ENCODE peak calls at places on chromosomes 16 and 17, in nine cellular contexts. One of them, this sample, is unnamed.
A peak's percentile ranks its signal among the peaks of the same experiment; 100 is the strongest.

GRCh38 chr16:46620265-46621005 is 744 bp downstream of the SHCBP1 start:
- DNase-seq in NCI-H1048: no peak
- DNase-seq in cardiac muscle cell: peak; percentile 36
- DNase-seq in hepatocyte: no peak
- DNase-seq in AG04449: no peak
- DNase-seq in endothelial cell: no peak
- DNase-seq in suprapubic skin: no peak
- DNase-seq in fibroblast of pulmonary artery: peak; percentile 13
- DNase-seq in SHP77: no peak
- DNase-seq in this sample: no peak

GRCh38 chr16:1731073-1731472 is 25.1 kb downstream of the MAPK8IP3 start:
- DNase-seq in NCI-H1048: no peak
- DNase-seq in cardiac muscle cell: no peak
- DNase-seq in hepatocyte: no peak
- DNase-seq in AG04449: no peak
- DNase-seq in endothelial cell: no peak
- DNase-seq in suprapubic skin: no peak
- DNase-seq in fibroblast of pulmonary artery: no peak
- DNase-seq in SHP77: no peak
- DNase-seq in this sample: no peak

GRCh38 chr17:66831383-66832220 is 3.3 kb upstream of the CACNG5 start:
- DNase-seq in NCI-H1048: no peak
- DNase-seq in cardiac muscle cell: no peak
- DNase-seq in hepatocyte: no peak
- DNase-seq in AG04449: no peak
- DNase-seq in endothelial cell: no peak
- DNase-seq in suprapubic skin: no peak
- DNase-seq in fibroblast of pulmonary artery: no peak
- DNase-seq in SHP77: no peak
- DNase-seq in this sample: no peak

GRCh38 chr16:84244728-84245127 is 4.9 kb upstream of the KCNG4 start:
- DNase-seq in NCI-H1048: no peak
- DNase-seq in cardiac muscle cell: no peak
- DNase-seq in hepatocyte: no peak
- DNase-seq in AG04449: no peak
- DNase-seq in endothelial cell: no peak
- DNase-seq in suprapubic skin: no peak
- DNase-seq in fibroblast of pulmonary artery: no peak
- DNase-seq in SHP77: no peak
- DNase-seq in this sample: no peak

GRCh38 chr16:12758031-12758669 is 45.5 kb downstream of the CPPED1 start:
- DNase-seq in NCI-H1048: no peak
- DNase-seq in cardiac muscle cell: no peak
- DNase-seq in hepatocyte: peak; percentile 13
- DNase-seq in AG04449: no peak
- DNase-seq in endothelial cell: no peak
- DNase-seq in suprapubic skin: no peak
- DNase-seq in fibroblast of pulmonary artery: peak; percentile 25
- DNase-seq in SHP77: no peak
- DNase-seq in this sample: no peak

GRCh38 chr16:89491974-89492687 is 1.8 kb upstream of the ANKRD11 start:
- DNase-seq in NCI-H1048: no peak
- DNase-seq in cardiac muscle cell: no peak
- DNase-seq in hepatocyte: no peak
- DNase-seq in AG04449: no peak
- DNase-seq in endothelial cell: no peak
- DNase-seq in suprapubic skin: no peak
- DNase-seq in fibroblast of pulmonary artery: no peak
- DNase-seq in SHP77: no peak
- DNase-seq in this sample: no peak

GRCh38 chr17:42459983-42460300 is 1.3 kb downstream of the ATP6V0A1 start:
- DNase-seq in NCI-H1048: no peak
- DNase-seq in cardiac muscle cell: peak; percentile 63
- DNase-seq in hepatocyte: peak; percentile 33
- DNase-seq in AG04449: no peak
- DNase-seq in endothelial cell: no peak
- DNase-seq in suprapubic skin: no peak
- DNase-seq in fibroblast of pulmonary artery: peak; percentile 69
- DNase-seq in SHP77: no peak
- DNase-seq in this sample: no peak

GRCh38 chr17:62615503-62615902 is 12.0 kb upstream of the MRC2 start:
- DNase-seq in NCI-H1048: no peak
- DNase-seq in cardiac muscle cell: no peak
- DNase-seq in hepatocyte: no peak
- DNase-seq in AG04449: no peak
- DNase-seq in endothelial cell: no peak
- DNase-seq in suprapubic skin: no peak
- DNase-seq in fibroblast of pulmonary artery: no peak
- DNase-seq in SHP77: no peak
- DNase-seq in this sample: no peak

GRCh38 chr16:87042551-87043272 is 274.5 kb downstream of the C16orf95 start:
- DNase-seq in NCI-H1048: no peak
- DNase-seq in cardiac muscle cell: no peak
- DNase-seq in hepatocyte: no peak
- DNase-seq in AG04449: no peak
- DNase-seq in endothelial cell: no peak
- DNase-seq in suprapubic skin: no peak
- DNase-seq in fibroblast of pulmonary artery: no peak
- DNase-seq in SHP77: no peak
- DNase-seq in this sample: peak; percentile 80

This sample was measured in right cardiac atrium.